ENCODE peak calls at places on chromosomes 3 and 15, in four cellular contexts. P is IMR-90, V is GM12878, K is endothelial cell of umbilical vein. X is an unnamed sample.

GRCh38 chr3:52245322-52246263 is at the start of gene PPM1M:
- DNase-seq in V (no peak), P (peak; percentile 31), K (peak; percentile 51), X (peak; percentile 81)

GRCh38 chr3:134799393-134799792 is 4.3 kb downstream of the EPHB1 start:
- DNase-seq in V (no peak), P (peak; percentile 10), K (no peak), X (no peak)

GRCh38 chr3:183802989-183803388 is 22.4 kb downstream of the MAP6D1 start:
- DNase-seq in K (no peak), V (no peak), P (no peak), X (no peak)

GRCh38 chr3:24943961-24944360 is 449.3 kb upstream of the THRB start:
- DNase-seq in P (no peak), K (no peak), V (no peak), X (no peak)

GRCh38 chr15:90463381-90463780 is 66.3 kb upstream of the CRTC3 start:
- DNase-seq in K (peak; percentile 93), V (no peak), P (peak; percentile 76), X (no peak)

GRCh38 chr3:4752201-4753072 is 226.8 kb upstream of the BHLHE40 start:
- DNase-seq in K (no peak), P (peak; percentile 10), V (no peak), X (peak; percentile 60)

GRCh38 chr3:127691494-127691893 is 18.7 kb downstream of the ABTB1 start:
- DNase-seq in V (no peak), K (no peak), P (no peak), X (no peak)

GRCh38 chr3:44342191-44342790 is 3.7 kb downstream of the TCAIM start:
- DNase-seq in K (peak; percentile 44), P (peak; percentile 87), V (no peak), X (no peak)

GRCh38 chr15:98410328-98410727 is 238.0 kb upstream of the IGF1R start:
- DNase-seq in P (no peak), V (no peak), K (no peak), X (no peak)

GRCh38 chr3:129087138-129087702 is 26.6 kb downstream of the GP9 start:
- DNase-seq in P (peak; percentile 23), K (peak; percentile 57), V (no peak), X (no peak)

GRCh38 chr3:132253262-132253878 is 63.8 kb upstream of the ACP3 start:
- DNase-seq in V (no peak), K (peak; percentile 63), P (peak; percentile 76), X (no peak)

GRCh38 chr3:128946411-128946810 is 47.5 kb downstream of the CFAP92 start:
- DNase-seq in K (no peak), P (peak; percentile 68), V (no peak), X (no peak)

GRCh38 chr3:60216462-60216861 is 1034.8 kb downstream of the FHIT start:
- DNase-seq in K (no peak), V (no peak), P (no peak), X (peak; percentile 7)

GRCh38 chr15:31328425-31328998 is 1.9 kb downstream of the KLF13 start:
- DNase-seq in K (no peak), P (peak; percentile 49), V (no peak), X (peak; percentile 63)

GRCh38 chr15:29403778-29404177 is 134.2 kb upstream of the NSMCE3 start:
- DNase-seq in K (no peak), V (no peak), P (no peak), X (no peak)

GRCh38 chr3:159732172-159733111 is 256.2 kb upstream of the IL12A start:
- DNase-seq in P (peak; percentile 86), K (peak; percentile 53), V (no peak), X (no peak)

GRCh38 chr3:46664971-46665762 is 28.3 kb downstream of the ALS2CL start:
- DNase-seq in K (no peak), V (no peak), P (peak; percentile 13), X (no peak)

GRCh38 chr3:197028711-197029510 is 706 bp downstream of the MELTF start:
- DNase-seq in V (no peak), K (no peak), P (no peak), X (peak; percentile 42)

GRCh38 chr3:169658311-169658931 is 5.1 kb downstream of the MECOM start:
- DNase-seq in K (peak; percentile 70), P (peak; percentile 35), V (no peak), X (no peak)

GRCh38 chr3:148466143-148466542 is 231.6 kb upstream of the AGTR1 start:
- DNase-seq in K (peak; percentile 56), V (no peak), P (peak; percentile 73), X (no peak)

GRCh38 chr15:89993344-89993743 is 7.8 kb upstream of the ZNF710 start:
- DNase-seq in K (no peak), P (no peak), V (no peak), X (no peak)

GRCh38 chr3:168216851-168217250 is 121.1 kb upstream of the GOLIM4 start:
- DNase-seq in K (no peak), P (no peak), V (no peak), X (no peak)

GRCh38 chr3:42120866-42121265 is 29.7 kb downstream of the TRAK1 start:
- DNase-seq in P (peak; percentile 33), V (no peak), K (peak; percentile 25), X (no peak)

GRCh38 chr15:95972136-95972553 is 358.4 kb upstream of the NR2F2 start:
- DNase-seq in V (no peak), P (peak; percentile 85), K (no peak), X (peak; percentile 57)

GRCh38 chr15:24898715-24899278 is 56.0 kb upstream of the SNRPN start:
- DNase-seq in V (no peak), K (no peak), P (no peak), X (no peak)

GRCh38 chr3:9731206-9732079 is at the start of gene BRPF1:
- DNase-seq in V (peak; percentile 90), P (peak; percentile 99), K (peak; percentile 99), X (peak; percentile 100)

GRCh38 chr15:78077860-78078187 is 313 bp upstream of the TBC1D2B start:
- DNase-seq in V (no peak), K (no peak), P (no peak), X (no peak)

GRCh38 chr3:35448121-35448520 is 191.2 kb upstream of the ARPP21 start:
- DNase-seq in V (no peak), P (no peak), K (no peak), X (no peak)

GRCh38 chr3:10883478-10884234 is 67.6 kb downstream of the SLC6A11 start:
- DNase-seq in V (no peak), P (peak; percentile 3), K (peak; percentile 6), X (peak; percentile 38)

GRCh38 chr3:146646251-146646650 is 41.1 kb upstream of the PLSCR5 start:
- DNase-seq in P (no peak), V (no peak), K (no peak), X (no peak)

GRCh38 chr3:57068437-57069089 is 8.1 kb downstream of the SPATA12 start:
- DNase-seq in V (peak; percentile 95), K (peak; percentile 66), P (peak; percentile 61), X (peak; percentile 65)

GRCh38 chr15:74530771-74531143 is 10.3 kb upstream of the ARID3B start:
- DNase-seq in P (no peak), K (no peak), V (no peak), X (no peak)

GRCh38 chr3:40504636-40505430 is 1.0 kb upstream of the ZNF620 start:
- DNase-seq in P (peak; percentile 99), V (no peak), K (peak; percentile 98), X (no peak)

GRCh38 chr3:104245241-104245640 is 1121.5 kb upstream of the ALCAM start:
- DNase-seq in V (no peak), K (peak; percentile 11), P (no peak), X (no peak)

GRCh38 chr15:88202231-88202630 is 54.3 kb downstream of the NTRK3 start:
- DNase-seq in K (no peak), V (no peak), P (no peak), X (no peak)

GRCh38 chr3:124797426-124797945 is 67.2 kb downstream of the UMPS start:
- DNase-seq in K (no peak), V (no peak), P (peak; percentile 12), X (no peak)

GRCh38 chr3:8366214-8366613 is 135.4 kb upstream of the LMCD1 start:
- DNase-seq in K (no peak), P (no peak), V (no peak), X (no peak)

GRCh38 chr3:8368598-8368997 is 133.0 kb upstream of the LMCD1 start:
- DNase-seq in K (no peak), P (no peak), V (no peak), X (no peak)

GRCh38 chr3:8371955-8372600 is 129.5 kb upstream of the LMCD1 start:
- DNase-seq in V (no peak), P (no peak), K (no peak), X (no peak)

GRCh38 chr3:8369638-8370037 is 132.0 kb upstream of the LMCD1 start:
- DNase-seq in K (no peak), P (no peak), V (no peak), X (no peak)

DNA sequence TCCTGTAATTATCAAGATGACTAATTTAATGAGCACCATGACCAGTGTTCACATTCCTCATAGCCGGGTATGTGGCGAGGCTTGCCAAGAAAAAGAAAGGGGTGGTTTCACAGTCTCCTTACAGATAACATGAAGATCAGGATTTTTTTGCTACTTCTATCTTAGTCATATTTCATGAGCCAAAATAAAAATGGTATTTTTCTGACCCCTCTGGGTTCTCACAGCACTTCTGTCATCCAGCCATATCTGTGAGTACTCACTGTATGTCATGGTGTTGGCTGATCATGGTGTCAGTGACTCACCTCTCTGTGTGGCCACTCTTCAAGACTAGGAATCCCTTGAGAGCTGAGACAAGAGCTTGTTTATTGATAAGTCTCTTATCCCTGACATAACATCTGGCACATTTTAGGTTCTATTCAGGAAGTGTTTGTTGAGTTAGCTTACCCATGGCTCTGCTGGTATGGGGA is 130.5 kb upstream of the LMCD1 start:
- DNase-seq in V (no peak), K (no peak), P (peak; percentile 53), X (no peak)
- H3K4me2 ChIP-seq in V (no peak overlapping the region), K (no peak overlapping the region), P (no peak overlapping the region), X (no peak overlapping the region)

DNA sequence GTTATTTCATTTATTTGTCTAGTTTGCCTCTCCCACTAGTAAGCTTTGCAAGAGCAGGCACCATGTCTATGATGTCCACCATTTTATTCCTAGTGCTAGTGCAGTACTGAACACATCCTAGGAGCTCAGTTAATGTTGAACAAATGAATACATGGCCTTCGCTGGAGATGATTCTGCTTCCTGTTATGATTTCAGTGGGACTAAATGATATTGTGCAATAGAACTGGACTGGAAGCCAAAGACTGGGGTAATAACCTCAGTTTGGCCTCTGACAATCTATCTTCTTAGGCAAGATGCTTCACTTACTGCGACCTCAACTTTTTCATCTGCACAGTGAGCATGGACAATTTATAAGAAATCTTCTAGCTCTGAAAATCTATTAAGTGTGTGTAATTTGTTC is 191.3 kb downstream of the ADAMTSL3 start:
- DNase-seq in K (no peak), V (no peak), P (peak; percentile 94), X (no peak)
- TF ChIP-seq POLR2A in K (no peak), V (no peak), P (no peak), X (no peak)

DNA sequence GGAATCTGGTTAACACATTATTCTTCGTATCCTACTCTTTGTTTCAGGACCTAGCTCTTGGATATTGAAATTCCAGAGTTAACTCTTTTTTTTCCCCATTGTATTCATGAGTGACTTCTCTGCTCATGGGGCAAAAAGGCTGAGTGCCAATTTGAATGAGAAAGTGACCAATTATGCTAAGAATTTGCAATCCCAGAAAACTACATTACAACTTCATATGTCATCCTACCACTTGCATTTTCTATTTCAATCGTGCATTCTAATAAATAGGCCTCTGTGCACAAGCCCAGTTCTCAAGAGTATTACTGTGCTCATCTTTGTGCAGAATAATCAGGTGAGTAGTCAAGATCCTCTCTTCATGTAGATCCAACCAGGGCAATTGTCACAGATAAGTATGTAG is 537.8 kb downstream of the OTOL1 start:
- DNase-seq in K (no peak), V (no peak), P (peak; percentile 54), X (no peak)
- H3K27ac ChIP-seq in K (no peak overlapping the region), V (no peak overlapping the region), P (no peak overlapping the region), X (no peak overlapping the region)

GRCh38 chr3:105944721-105945120 is 75.9 kb upstream of the CBLB start:
- DNase-seq in V (no peak), P (peak; percentile 88), K (no peak), X (no peak)
- H3K4me2 ChIP-seq in V (no peak overlapping the region), P (peak overlapping the region; percentile 53), K (no peak overlapping the region), X (no peak overlapping the region)